ENCODE peak calls at places on chromosomes 7 and 10, in eight cellular contexts. D is HTR-8/SVneo, A is neuronal stem cell, J is H7, O is T-cell, T is coronary artery, G is T-helper 9 cell, N is GM12878. K is an unnamed sample.

GRCh38 chr10:70458329-70459060 is 17.0 kb upstream of the NODAL start:
- DNase-seq in D (no peak), A (peak), J (peak), O (no peak), T (peak), G (no peak), N (no peak), K (peak)

GRCh38 chr10:87659571-87660483 is at the start of gene PAPSS2:
- DNase-seq in D (no peak), A (peak), J (peak), O (no peak), T (peak), G (no peak), N (no peak), K (peak)

GRCh38 chr10:124894569-124895215 is 47.2 kb upstream of the ZRANB1 start:
- DNase-seq in D (no peak), A (no peak), J (no peak), O (no peak), T (no peak), G (no peak), N (no peak), K (no peak)

GRCh38 chr10:48779546-48780152 is 95.0 kb downstream of the WDFY4 start:
- DNase-seq in D (no peak), A (no peak), J (no peak), O (no peak), T (peak), G (no peak), N (no peak), K (peak)

GRCh38 chr7:111763221-111763791 is 201.0 kb upstream of the IMMP2L start:
- DNase-seq in D (peak), A (peak), J (peak), O (no peak), T (no peak), G (no peak), N (no peak), K (peak)

GRCh38 chr10:132366006-132366405 is 31.0 kb upstream of the PWWP2B start:
- DNase-seq in D (no peak), A (no peak), J (peak), O (no peak), T (peak), G (no peak), N (no peak), K (no peak)

GRCh38 chr7:91348686-91349085 is 84.5 kb downstream of the FZD1 start:
- DNase-seq in D (no peak), A (no peak), J (no peak), O (no peak), T (no peak), G (no peak), N (no peak), K (no peak)

GRCh38 chr7:68699090-68699711 is 899.1 kb upstream of the AUTS2 start:
- DNase-seq in D (peak), A (no peak), J (no peak), O (no peak), T (no peak), G (no peak), N (no peak), K (no peak)

GRCh38 chr10:60732240-60733188 is 45.8 kb upstream of the CDK1 start:
- DNase-seq in D (no peak), A (no peak), J (peak), O (peak), T (no peak), G (peak), N (no peak), K (peak)

GRCh38 chr7:39845011-39845410 is 105.0 kb upstream of the CDK13 start:
- DNase-seq in D (peak), A (no peak), J (no peak), O (no peak), T (no peak), G (no peak), N (no peak), K (no peak)

GRCh38 chr7:47153076-47153475 is 428.8 kb downstream of the TNS3 start:
- DNase-seq in D (peak), A (no peak), J (no peak), O (no peak), T (no peak), G (no peak), N (no peak), K (no peak)

GRCh38 chr7:127252380-127252718 is 392 bp downstream of the GRM8 start:
- DNase-seq in D (no peak), A (peak), J (peak), O (no peak), T (no peak), G (no peak), N (no peak), K (no peak)

GRCh38 chr10:102650655-102651454 is 6.6 kb downstream of the TRIM8 start:
- DNase-seq in D (no peak), A (no peak), J (peak), O (no peak), T (no peak), G (no peak), N (no peak), K (no peak)

GRCh38 chr10:102400061-102400460 is 4.6 kb downstream of the NFKB2 start:
- DNase-seq in D (no peak), A (no peak), J (no peak), O (no peak), T (no peak), G (no peak), N (no peak), K (no peak)

GRCh38 chr10:13971586-13972475 is 358.9 kb downstream of the FRMD4A start:
- DNase-seq in D (no peak), A (no peak), J (peak), O (no peak), T (peak), G (no peak), N (no peak), K (peak)

K was measured in endodermal cell.